ENCODE peak calls at places on chromosomes 1 and 21, in four cellular contexts. C is omental fat pad, M is OCI-LY7, X is substantia nigra. F is an unnamed sample.

GRCh38 chr1:32345289-32345827 is 9.3 kb upstream of the MARCKSL1 start:
- DNase-seq in C (no peak), X (no peak), M (no peak), F (no peak)

GRCh38 chr1:11485191-11485590 is 6.2 kb downstream of the DISP3 start:
- DNase-seq in C (no peak), X (no peak), M (no peak), F (no peak)

GRCh38 chr1:178653091-178653490 is 72.0 kb upstream of the RALGPS2 start:
- DNase-seq in M (no peak), C (no peak), X (no peak), F (no peak)

GRCh38 chr1:17572264-17572985 is 32.9 kb downstream of the ARHGEF10L start:
- DNase-seq in X (no peak), C (no peak), M (peak), F (no peak)

GRCh38 chr21:43597052-43597451 is 62.2 kb downstream of the HSF2BP start:
- DNase-seq in C (no peak), M (no peak), X (no peak), F (no peak)

GRCh38 chr1:182786223-182787001 is 3.2 kb upstream of the NPL start:
- DNase-seq in C (no peak), M (peak), X (peak), F (peak)

GRCh38 chr1:220943319-220943718 is 64.1 kb downstream of the HLX start:
- DNase-seq in M (no peak), C (no peak), X (no peak), F (no peak)

GRCh38 chr1:57327331-57327730 is 96.5 kb downstream of the DAB1 start:
- DNase-seq in M (no peak), X (no peak), C (no peak), F (no peak)

F was measured in stimulated activated naive B cell treated with anti-CD40 and anti-IgM and Interleukin-4, amounts not matched to agents 10 μg/mL and 1 μg/mL and 100 μg/mL, for 72 hours.